ENCODE peak calls at places on chromosomes 16 and 17, in six cellular contexts. One of them, this sample, is unnamed.

GRCh38 chr17:2755941-2756724 is 6.7 kb upstream of the CCDC92B start:
- DNase-seq in SK-N-SH: no peak
- DNase-seq in HepG2: no peak
- DNase-seq in GM12878: no peak
- DNase-seq in K562: no peak
- DNase-seq in HCT116: no peak
- DNase-seq in this sample: peak; percentile 93

GRCh38 chr16:83574388-83574787 is 233.4 kb upstream of the HSBP1 start:
- DNase-seq in HCT116: peak; percentile 13
- DNase-seq in HepG2: no peak
- DNase-seq in SK-N-SH: no peak
- DNase-seq in GM12878: no peak
- DNase-seq in K562: no peak
- DNase-seq in this sample: peak; percentile 59

GRCh38 chr16:60642956-60643355 is 1393.3 kb downstream of the CDH8 start:
- DNase-seq in HepG2: no peak
- DNase-seq in K562: no peak
- DNase-seq in GM12878: no peak
- DNase-seq in SK-N-SH: no peak
- DNase-seq in HCT116: no peak
- DNase-seq in this sample: no peak

GRCh38 chr17:45574376-45574775 is 83.9 kb upstream of the PLEKHM1 start:
- DNase-seq in GM12878: no peak
- DNase-seq in SK-N-SH: no peak
- DNase-seq in HepG2: no peak
- DNase-seq in HCT116: no peak
- DNase-seq in K562: peak; percentile 5
- DNase-seq in this sample: no peak

GRCh38 chr17:50203086-50203485 is 1.7 kb upstream of the COL1A1 start:
- DNase-seq in SK-N-SH: no peak
- DNase-seq in K562: no peak
- DNase-seq in GM12878: no peak
- DNase-seq in HepG2: no peak
- DNase-seq in HCT116: no peak
- DNase-seq in this sample: no peak

GRCh38 chr17:77286641-77287431 is 146.1 kb downstream of the SEC14L1 start:
- DNase-seq in HCT116: peak; percentile 73
- DNase-seq in GM12878: no peak
- DNase-seq in SK-N-SH: peak; percentile 88
- DNase-seq in K562: peak; percentile 34
- DNase-seq in HepG2: peak; percentile 100
- DNase-seq in this sample: no peak

GRCh38 chr17:44187131-44187899 is 543 bp downstream of the TMUB2 start:
- DNase-seq in SK-N-SH: peak; percentile 88
- DNase-seq in HepG2: no peak
- DNase-seq in K562: peak; percentile 85
- DNase-seq in HCT116: no peak
- DNase-seq in GM12878: no peak
- DNase-seq in this sample: peak; percentile 74

GRCh38 chr16:54126907-54127306 is 159.7 kb downstream of the IRX3 start:
- DNase-seq in HCT116: no peak
- DNase-seq in GM12878: no peak
- DNase-seq in SK-N-SH: no peak
- DNase-seq in K562: no peak
- DNase-seq in HepG2: no peak
- DNase-seq in this sample: no peak

DNA sequence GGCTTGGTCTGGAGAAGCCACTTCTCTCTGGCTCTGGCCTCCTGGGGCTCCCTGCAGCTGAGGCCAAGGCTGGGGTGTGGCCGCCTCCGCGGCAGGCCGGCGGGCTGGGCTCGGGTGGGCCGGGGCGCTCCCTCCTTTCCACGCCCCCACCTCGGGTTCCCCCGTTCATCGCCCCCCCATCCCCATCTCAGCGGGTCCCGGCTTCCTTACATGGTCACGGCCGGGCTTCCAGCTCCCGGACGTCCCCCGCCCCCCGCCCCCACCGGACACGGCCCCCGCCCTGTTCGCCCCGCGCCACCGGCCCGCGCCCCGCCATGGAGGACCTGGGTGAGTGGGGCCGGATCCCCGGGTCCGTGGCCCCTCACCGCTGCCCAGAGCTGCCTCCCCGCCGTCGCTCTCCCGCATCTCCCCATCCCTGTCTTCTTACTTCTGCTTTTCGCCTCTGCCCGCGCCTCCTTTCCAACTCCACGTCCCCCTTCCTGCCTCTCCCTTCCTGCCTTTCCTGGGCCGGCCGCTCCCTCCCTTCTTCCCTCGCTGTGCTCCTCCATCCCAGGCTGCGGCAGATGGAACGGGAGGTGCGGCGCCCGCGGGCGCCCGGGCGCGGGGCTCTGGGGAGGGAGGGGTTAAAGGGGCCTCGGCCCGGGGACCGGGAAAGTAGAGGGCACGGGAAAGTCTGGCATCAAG is at the start of gene TGFB1I1:
- DNase-seq in HCT116: no peak
- DNase-seq in K562: no peak
- DNase-seq in SK-N-SH: peak; percentile 89
- DNase-seq in GM12878: no peak
- DNase-seq in HepG2: no peak
- DNase-seq in this sample: peak; percentile 57
- TF ChIP-seq REST in HCT116: no peak
- TF ChIP-seq REST in K562: no peak
- TF ChIP-seq REST in SK-N-SH: no peak
- TF ChIP-seq REST in GM12878: no peak
- TF ChIP-seq REST in HepG2: no peak
- TF ChIP-seq REST in this sample: no peak

DNA sequence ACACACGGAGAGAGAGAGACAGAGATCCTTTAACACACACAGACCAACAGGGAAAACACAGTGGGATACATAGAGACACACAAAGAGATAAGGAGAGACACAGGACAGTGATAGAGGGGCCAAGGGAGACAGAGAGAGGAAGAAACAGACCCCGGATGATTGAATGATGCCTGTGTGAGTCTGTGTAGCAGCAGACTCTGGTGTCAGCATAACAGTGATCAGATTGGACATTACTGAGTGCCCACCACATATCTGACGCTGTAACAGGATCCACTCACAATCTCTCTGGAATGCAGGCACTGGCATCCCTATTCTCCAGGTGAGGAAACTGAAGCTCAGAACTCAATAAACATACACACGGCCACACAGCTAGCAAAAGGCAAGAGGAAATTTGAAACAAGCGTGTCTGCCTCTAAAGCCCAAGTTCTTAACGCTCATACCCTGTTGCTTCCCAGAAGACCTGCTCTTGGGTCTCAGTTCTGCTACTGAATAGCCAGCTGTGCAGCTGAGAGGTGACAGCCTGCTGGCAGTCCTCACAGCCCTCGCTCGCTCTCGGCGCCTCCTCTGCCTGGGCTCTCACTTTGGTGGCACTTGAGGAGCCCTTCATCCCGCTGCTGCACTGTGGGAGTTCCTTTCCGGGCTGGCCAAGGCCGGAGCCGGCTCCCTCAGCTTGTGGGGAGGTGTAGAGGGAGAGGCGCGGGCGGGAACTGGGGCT is 186.4 kb upstream of the NLRP1 start:
- DNase-seq in HCT116: no peak
- DNase-seq in HepG2: no peak
- DNase-seq in SK-N-SH: no peak
- DNase-seq in K562: no peak
- DNase-seq in GM12878: no peak
- DNase-seq in this sample: no peak
- H2AFZ ChIP-seq in HCT116: no peak overlapping the region
- H2AFZ ChIP-seq in HepG2: no peak overlapping the region
- H2AFZ ChIP-seq in SK-N-SH: no peak overlapping the region
- H2AFZ ChIP-seq in K562: no peak overlapping the region
- H2AFZ ChIP-seq in GM12878: no peak overlapping the region
- H2AFZ ChIP-seq in this sample: peak overlapping the region; percentile 2

GRCh38 chr17:48542114-48542955 is 2.6 kb downstream of the HOXB2 start:
- DNase-seq in HCT116: no peak
- DNase-seq in GM12878: no peak
- DNase-seq in SK-N-SH: no peak
- DNase-seq in HepG2: no peak
- DNase-seq in K562: no peak
- DNase-seq in this sample: peak; percentile 35

GRCh38 chr17:48541036-48541573 is 3.8 kb downstream of the HOXB2 start:
- DNase-seq in GM12878: no peak
- DNase-seq in SK-N-SH: no peak
- DNase-seq in HCT116: no peak
- DNase-seq in HepG2: no peak
- DNase-seq in K562: no peak
- DNase-seq in this sample: peak; percentile 25

GRCh38 chr17:48539177-48539576 is 5.7 kb downstream of the HOXB2 start:
- DNase-seq in SK-N-SH: no peak
- DNase-seq in GM12878: no peak
- DNase-seq in HCT116: no peak
- DNase-seq in HepG2: no peak
- DNase-seq in K562: no peak
- DNase-seq in this sample: no peak

GRCh38 chr17:48541574-48542113 is 3.3 kb downstream of the HOXB2 start:
- DNase-seq in HepG2: no peak
- DNase-seq in K562: peak; percentile 75
- DNase-seq in SK-N-SH: peak; percentile 44
- DNase-seq in HCT116: no peak
- DNase-seq in GM12878: no peak
- DNase-seq in this sample: peak; percentile 59

DNA sequence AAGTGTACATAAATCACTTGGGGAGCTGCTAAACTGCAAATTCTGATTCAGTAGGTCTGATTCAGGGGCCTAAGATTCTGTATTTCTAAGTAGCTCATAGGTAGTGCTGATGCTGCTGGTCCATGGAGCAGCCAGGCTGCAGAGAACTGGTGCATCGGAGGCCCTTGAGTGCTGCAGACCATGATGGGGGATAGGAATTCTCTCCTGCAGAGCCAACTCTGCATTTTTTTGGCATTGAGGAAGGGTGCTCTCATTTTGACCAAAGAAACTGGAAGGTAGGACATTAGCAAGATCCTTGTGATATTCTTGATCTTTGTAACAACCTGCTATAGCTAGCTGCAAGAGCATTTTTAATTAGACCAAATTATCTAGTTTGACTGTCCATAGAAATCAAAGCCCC is 4.7 kb downstream of the HOXB2 start:
- DNase-seq in SK-N-SH: no peak
- DNase-seq in GM12878: no peak
- DNase-seq in HepG2: no peak
- DNase-seq in K562: no peak
- DNase-seq in HCT116: no peak
- DNase-seq in this sample: peak; percentile 21
- H3K4me2 ChIP-seq in SK-N-SH: no peak overlapping the region
- H3K4me2 ChIP-seq in GM12878: no peak overlapping the region
- H3K4me2 ChIP-seq in HepG2: no peak overlapping the region
- H3K4me2 ChIP-seq in K562: no peak overlapping the region
- H3K4me2 ChIP-seq in HCT116: no peak overlapping the region
- H3K4me2 ChIP-seq in this sample: no peak overlapping the region

DNA sequence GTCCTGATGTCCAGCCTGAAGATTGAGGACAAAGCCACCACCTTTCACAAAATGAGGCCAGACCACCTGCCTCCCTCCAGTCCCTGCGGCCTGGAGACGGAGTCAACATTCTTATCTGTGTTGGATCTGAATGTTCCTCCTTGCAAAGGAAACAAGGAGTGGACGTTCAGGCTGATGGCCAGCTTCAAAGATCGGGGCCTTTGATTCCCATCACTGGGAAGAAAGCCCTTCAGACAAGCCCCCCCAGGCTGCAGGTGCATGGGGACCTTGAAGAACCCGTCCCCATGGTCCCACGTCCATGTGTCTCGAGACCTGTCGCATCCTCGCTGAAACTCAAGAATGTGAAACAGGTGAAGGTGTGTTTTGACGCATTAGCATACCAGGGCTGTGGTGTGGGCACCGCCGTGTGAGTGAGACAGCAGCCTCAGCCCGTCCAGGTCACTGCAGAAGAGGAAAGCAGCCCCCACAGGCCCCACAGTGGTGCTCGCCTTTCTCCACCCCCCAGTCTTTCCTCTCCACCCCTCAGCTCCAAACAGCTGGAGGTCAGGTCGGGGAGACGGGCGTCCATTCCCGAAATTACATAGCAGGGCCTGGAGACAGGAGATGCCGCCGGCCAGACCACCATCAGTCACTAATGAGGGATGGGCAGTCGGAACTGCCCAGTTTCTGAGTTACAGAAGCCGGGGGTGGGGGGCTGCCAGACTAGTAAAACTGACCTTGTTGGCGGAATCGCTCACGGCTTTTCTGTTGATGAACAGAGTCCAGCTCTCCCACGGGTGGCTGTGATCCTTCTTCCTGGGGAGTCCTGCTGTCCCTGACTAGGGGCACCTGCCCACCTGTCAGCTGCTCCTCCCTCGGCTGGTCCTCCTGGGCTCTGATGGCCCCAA is 877 bp upstream of the CSNK1D start:
- DNase-seq in K562: no peak
- DNase-seq in SK-N-SH: no peak
- DNase-seq in HCT116: no peak
- DNase-seq in GM12878: no peak
- DNase-seq in HepG2: no peak
- DNase-seq in this sample: no peak
- TF ChIP-seq REST in K562: no peak
- TF ChIP-seq REST in SK-N-SH: no peak
- TF ChIP-seq REST in HCT116: no peak
- TF ChIP-seq REST in GM12878: no peak
- TF ChIP-seq REST in HepG2: no peak
- TF ChIP-seq REST in this sample: no peak

DNA sequence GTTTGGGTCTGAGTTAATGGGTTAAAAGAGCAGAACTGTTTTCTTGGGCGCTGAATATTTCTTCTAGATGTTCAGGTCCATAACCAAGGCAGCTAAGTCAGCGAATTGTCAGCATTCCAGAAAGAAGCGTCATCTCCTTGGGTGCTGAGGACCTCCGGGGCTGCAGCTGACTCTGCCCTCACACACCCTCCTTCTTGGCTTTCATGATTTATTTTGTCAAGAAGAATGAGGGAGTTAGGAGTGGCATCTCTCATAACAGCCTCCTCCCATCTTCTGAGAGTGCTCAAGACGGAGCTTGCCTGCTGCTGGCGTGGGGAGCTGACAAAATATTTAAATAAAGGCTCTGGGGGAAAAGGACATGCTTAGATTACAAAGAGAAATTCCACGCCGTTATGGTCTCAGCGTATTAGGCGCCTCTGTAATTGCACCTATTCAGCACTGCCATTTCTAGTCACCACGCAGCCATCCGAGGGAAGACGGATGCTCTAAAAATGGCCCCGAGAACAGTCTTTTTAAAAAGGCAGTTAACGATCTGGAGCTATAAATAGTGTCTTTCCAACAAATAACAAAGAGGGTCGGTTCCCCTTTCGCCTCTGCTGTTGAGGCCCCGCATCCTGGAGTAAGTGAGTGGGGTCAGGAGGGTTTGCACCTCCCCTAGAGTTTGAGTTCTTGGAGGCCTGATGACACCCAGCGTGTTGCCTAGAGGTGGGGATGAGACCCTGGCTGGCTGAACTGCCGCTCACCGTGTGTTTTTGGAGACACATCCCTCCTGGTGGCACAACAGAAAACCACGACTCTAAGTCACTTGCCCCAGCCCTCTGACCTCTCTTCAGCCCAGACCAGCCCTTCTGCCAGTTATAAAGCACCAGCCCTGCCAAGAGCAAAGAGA is 187.1 kb downstream of the CCDC182 start:
- DNase-seq in SK-N-SH: no peak
- DNase-seq in K562: no peak
- DNase-seq in HepG2: no peak
- DNase-seq in GM12878: no peak
- DNase-seq in HCT116: no peak
- DNase-seq in this sample: no peak
- H2AFZ ChIP-seq in SK-N-SH: no peak overlapping the region
- H2AFZ ChIP-seq in K562: no peak overlapping the region
- H2AFZ ChIP-seq in HepG2: no peak overlapping the region
- H2AFZ ChIP-seq in GM12878: no peak overlapping the region
- H2AFZ ChIP-seq in HCT116: no peak overlapping the region
- H2AFZ ChIP-seq in this sample: no peak overlapping the region

This sample was measured in GM23338.